ENCODE peak calls at places on chromosomes 5 and 9, in ten cellular contexts. X is endothelial cell; Q is kidney glomerular epithelial cell; D is globus pallidus; M is SW 1271; K is activated CD4-positive, alpha-beta T cell treated with anti-CD3 and anti-CD28 coated beads, Interleukin-2, amount 10 ng/mL, durations not matched to agents 24 days and 14 days; F is fibroblast of the aortic adventitia; O is mucosa of gallbladder; N is sciatic nerve; L is fibroblast of mammary gland. A is an unnamed sample.

GRCh38 chr9:27441741-27442070 is 82.4 kb upstream of the IFNK start:
- DNase-seq in X (no peak), Q (no peak), D (no peak), M (no peak), K (no peak), F (no peak), O (no peak), N (no peak), L (no peak), A (no peak)

GRCh38 chr5:68348447-68349222 is 133.1 kb downstream of the PIK3R1 start:
- DNase-seq in X (no peak), Q (no peak), D (no peak), M (no peak), K (no peak), F (no peak), O (no peak), N (no peak), L (no peak), A (no peak)

GRCh38 chr5:53431665-53432064 is 48.8 kb upstream of the FST start:
- DNase-seq in X (no peak), Q (no peak), D (no peak), M (no peak), K (no peak), F (peak; percentile 76), O (no peak), N (no peak), L (peak; percentile 57), A (no peak)

GRCh38 chr5:154090656-154091055 is 51.9 kb downstream of the MFAP3 start:
- DNase-seq in X (no peak), Q (no peak), D (no peak), M (no peak), K (no peak), F (no peak), O (no peak), N (no peak), L (no peak), A (no peak)

GRCh38 chr9:87405677-87406544 is 91.8 kb upstream of the DAPK1 start:
- DNase-seq in X (no peak), Q (peak; percentile 56), D (no peak), M (no peak), K (no peak), F (peak; percentile 48), O (no peak), N (peak; percentile 62), L (peak; percentile 24), A (peak; percentile 31)

GRCh38 chr9:81848472-81848871 is 79.8 kb upstream of the SPATA31D4 start:
- DNase-seq in X (no peak), Q (peak; percentile 55), D (no peak), M (no peak), K (no peak), F (peak; percentile 74), O (no peak), N (no peak), L (peak; percentile 47), A (peak; percentile 39)

GRCh38 chr9:88692837-88693236 is 157.9 kb downstream of the NXNL2 start:
- DNase-seq in X (no peak), Q (no peak), D (no peak), M (no peak), K (no peak), F (no peak), O (no peak), N (no peak), L (no peak), A (no peak)

GRCh38 chr9:123356851-123357747 is 1.1 kb downstream of the CRB2 start:
- DNase-seq in X (no peak), Q (peak; percentile 28), D (peak; percentile 52), M (no peak), K (no peak), F (no peak), O (no peak), N (no peak), L (no peak), A (no peak)

GRCh38 chr9:91847576-91847975 is 102.5 kb downstream of the ROR2 start:
- DNase-seq in X (peak; percentile 30), Q (peak; percentile 76), D (no peak), M (no peak), K (peak; percentile 71), F (peak; percentile 82), O (peak; percentile 25), N (peak; percentile 60), L (peak; percentile 80), A (no peak)

GRCh38 chr5:134463176-134463720 is 51.6 kb upstream of the CDKN2AIPNL start:
- DNase-seq in X (no peak), Q (no peak), D (no peak), M (no peak), K (no peak), F (no peak), O (no peak), N (peak; percentile 42), L (no peak), A (no peak)

GRCh38 chr5:135930029-135930948 is 24.5 kb downstream of the LECT2 start:
- DNase-seq in X (peak; percentile 30), Q (no peak), D (no peak), M (no peak), K (no peak), F (no peak), O (no peak), N (no peak), L (no peak), A (no peak)

GRCh38 chr5:122180146-122180712 is 50.9 kb downstream of the ZNF474 start:
- DNase-seq in X (no peak), Q (no peak), D (no peak), M (no peak), K (no peak), F (no peak), O (no peak), N (no peak), L (no peak), A (no peak)

A was measured in Ammon's horn.